ENCODE peak calls at places on chromosomes 11 and 22, in five cellular contexts. E, D, A, W and V are unnamed samples.

GRCh38 chr11:8230921-8231847 is 32.5 kb downstream of the LMO1 start:
- DNase-seq in E (no peak), D (no peak), A (no peak), W (no peak), V (no peak)

GRCh38 chr11:19816040-19816439 is 103.4 kb downstream of the NAV2 start:
- DNase-seq in E (no peak), D (no peak), A (no peak), W (no peak), V (no peak)

GRCh38 chr11:107669156-107669740 is 42.6 kb downstream of the SLN start:
- DNase-seq in E (no peak), D (no peak), A (no peak), W (no peak), V (peak; percentile 92)

GRCh38 chr22:37546436-37547248 is 13.6 kb upstream of the CDC42EP1 start:
- DNase-seq in E (peak; percentile 68), D (no peak), A (peak; percentile 57), W (peak; percentile 87), V (peak; percentile 92)

GRCh38 chr22:33357894-33358440 is 299.8 kb upstream of the SYN3 start:
- DNase-seq in E (no peak), D (no peak), A (no peak), W (no peak), V (no peak)

GRCh38 chr11:108498816-108499408 is 728 bp upstream of the POGLUT3 start:
- DNase-seq in E (no peak), D (no peak), A (no peak), W (no peak), V (no peak)

GRCh38 chr22:30871391-30872281 is 96.9 kb downstream of the MORC2 start:
- DNase-seq in E (no peak), D (no peak), A (no peak), W (no peak), V (no peak)

GRCh38 chr22:27317156-27317555 is 484.4 kb downstream of the MN1 start:
- DNase-seq in E (no peak), D (no peak), A (peak; percentile 48), W (no peak), V (no peak)

GRCh38 chr11:89220684-89221339 is 43.1 kb downstream of the TYR start:
- DNase-seq in E (no peak), D (no peak), A (no peak), W (no peak), V (no peak)

GRCh38 chr11:61549662-61550568 is 31.0 kb downstream of the SYT7 start:
- DNase-seq in E (no peak), D (no peak), A (no peak), W (no peak), V (no peak)

GRCh38 chr11:65611028-65611757 is 2.8 kb downstream of the MAP3K11 start:
- DNase-seq in E (no peak), D (no peak), A (no peak), W (no peak), V (no peak)

GRCh38 chr11:65132988-65133700 is 1.2 kb downstream of the SYVN1 start:
- DNase-seq in E (no peak), D (no peak), A (peak; percentile 94), W (peak; percentile 89), V (peak; percentile 35)

GRCh38 chr11:46246514-46246913 is 30.9 kb upstream of the CREB3L1 start:
- DNase-seq in E (peak; percentile 47), D (no peak), A (no peak), W (no peak), V (peak; percentile 40)

GRCh38 chr11:129894281-129895125 is 875 bp downstream of the NFRKB start:
- DNase-seq in E (peak; percentile 3), D (no peak), A (no peak), W (no peak), V (peak; percentile 13)

DNA sequence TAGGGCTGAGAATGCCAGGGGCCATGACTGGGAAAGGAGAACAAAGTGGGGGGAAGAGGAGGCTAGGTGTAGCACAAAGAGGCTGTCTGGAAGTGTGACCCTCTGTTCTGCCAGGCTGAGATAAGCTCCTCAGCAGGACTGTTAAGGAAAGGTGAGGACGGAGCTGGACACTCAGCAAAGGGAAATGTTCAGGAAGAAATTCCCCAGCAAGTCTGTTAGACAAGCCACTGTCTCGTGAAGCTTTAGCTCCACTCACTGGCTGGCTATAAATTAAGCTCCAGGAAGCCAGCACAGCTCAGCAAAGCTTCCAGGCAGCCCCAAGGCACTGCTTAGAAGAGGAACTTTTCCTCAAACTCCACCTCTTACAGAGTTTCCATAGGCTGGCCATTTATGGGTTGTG is 181.2 kb upstream of the API5 start:
- DNase-seq in E (no peak), D (no peak), A (peak; percentile 17), W (no peak), V (no peak)
- TF ChIP-seq CTCF in E (no peak), D (no peak), A (no peak), W (no peak), V (no peak)

GRCh38 chr22:50706481-50707125 is 31.4 kb upstream of the ACR start:
- DNase-seq in E (no peak), D (no peak), A (no peak), W (no peak), V (no peak)
- H3K4me3 ChIP-seq in E (no peak overlapping the region), D (no peak overlapping the region), A (no peak overlapping the region), W (no peak overlapping the region), V (no peak overlapping the region)

GRCh38 chr22:44847892-44848291 is 95.5 kb downstream of the ARHGAP8 start:
- DNase-seq in E (no peak), D (no peak), A (no peak), W (no peak), V (no peak)
- TF ChIP-seq CTCF in E (no peak), D (no peak), A (no peak), W (no peak), V (no peak)

GRCh38 chr11:9861860-9862725 is 198.2 kb downstream of the SWAP70 start:
- DNase-seq in E (peak; percentile 75), D (no peak), A (peak; percentile 66), W (peak; percentile 47), V (peak; percentile 95)

GRCh38 chr11:9858218-9858617 is 194.3 kb downstream of the SWAP70 start:
- DNase-seq in E (no peak), D (no peak), A (no peak), W (no peak), V (no peak)

GRCh38 chr11:9859491-9860305 is 195.8 kb downstream of the SWAP70 start:
- DNase-seq in E (peak; percentile 62), D (no peak), A (no peak), W (no peak), V (peak; percentile 89)

GRCh38 chr11:9855579-9856260 is 191.8 kb downstream of the SWAP70 start:
- DNase-seq in E (peak; percentile 80), D (no peak), A (no peak), W (no peak), V (no peak)

GRCh38 chr11:9858822-9859221 is 194.9 kb downstream of the SWAP70 start:
- DNase-seq in E (peak; percentile 50), D (no peak), A (no peak), W (no peak), V (peak; percentile 85)
- H3K4me3 ChIP-seq in E (no peak overlapping the region), D (no peak overlapping the region), A (no peak overlapping the region), W (no peak overlapping the region), V (no peak overlapping the region)

GRCh38 chr22:20084547-20085413 is 4.7 kb downstream of the DGCR8 start:
- DNase-seq in E (no peak), D (no peak), A (no peak), W (peak; percentile 52), V (peak; percentile 12)
- TF ChIP-seq CTCF in E (peak; percentile 32), D (no peak), A (no peak), W (peak; percentile 15), V (peak; percentile 34)

DNA sequence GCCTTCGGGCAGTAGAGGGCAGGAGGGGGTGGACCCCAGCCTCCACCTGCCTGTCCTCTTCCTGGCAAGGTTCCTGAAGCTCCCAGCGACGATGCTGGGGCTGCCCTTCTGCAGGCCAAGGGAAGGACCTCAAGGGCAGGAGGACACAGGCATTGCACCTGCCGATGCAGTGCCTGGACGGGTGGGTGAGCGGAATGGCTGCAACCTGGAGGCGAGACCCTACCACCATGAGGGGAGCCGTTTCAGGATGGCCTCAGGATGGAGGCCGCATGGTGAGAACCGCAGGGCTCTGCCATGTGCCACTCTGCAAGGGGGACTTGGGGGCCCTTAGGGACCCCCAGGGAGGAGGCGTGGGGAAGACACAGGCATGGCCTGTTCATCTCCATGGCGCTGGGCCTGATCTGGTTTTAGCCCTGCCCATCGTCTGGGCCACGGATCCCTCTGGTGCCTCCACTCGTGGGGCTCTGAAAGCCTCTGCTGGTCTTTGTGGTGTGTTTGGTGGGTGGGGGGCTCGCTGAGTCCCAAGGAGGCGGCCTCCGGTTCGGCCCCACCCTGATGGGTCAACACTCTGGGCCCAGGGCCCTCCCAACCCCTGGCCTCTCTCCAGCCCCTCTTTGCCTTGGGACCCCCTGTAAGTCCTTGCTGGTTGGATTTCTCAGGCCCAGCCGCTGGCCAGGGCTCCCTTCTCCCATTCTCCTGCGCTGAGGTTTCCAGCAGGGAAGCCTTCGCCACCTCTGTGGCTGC is 1.3 kb upstream of the LSP1 start:
- DNase-seq in E (no peak), D (no peak), A (no peak), W (no peak), V (no peak)
- H3K4me3 ChIP-seq in E (no peak overlapping the region), D (no peak overlapping the region), A (no peak overlapping the region), W (no peak overlapping the region), V (no peak overlapping the region)

DNA sequence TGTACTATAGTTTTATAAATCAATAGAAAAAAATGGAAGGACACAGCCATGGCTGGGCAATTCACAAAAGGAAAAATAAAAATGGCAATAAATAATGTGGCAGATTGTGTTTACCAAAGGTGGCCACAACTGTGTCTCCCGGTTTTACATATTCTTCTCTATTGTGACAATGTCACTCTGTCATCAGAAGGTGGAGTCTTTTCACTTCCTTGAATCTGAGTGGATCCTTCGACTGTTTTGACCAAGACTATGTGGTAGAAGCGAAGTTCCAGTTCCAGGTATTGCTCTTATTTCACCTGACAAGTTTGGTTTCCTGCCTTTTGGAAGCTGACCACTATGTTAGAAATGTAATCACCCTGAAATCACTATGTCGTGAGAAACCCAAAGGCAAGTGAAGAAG is 31.0 kb upstream of the HSD17B12 start:
- DNase-seq in E (no peak), D (no peak), A (no peak), W (no peak), V (no peak)
- TF ChIP-seq CTCF in E (no peak), D (no peak), A (no peak), W (no peak), V (no peak)